ENCODE peak calls at places on chromosomes 11 and 22, in six cellular contexts. Y, K, B, H, T and L are unnamed samples.
A peak's percentile ranks its signal among the peaks of the same experiment; 100 is the strongest.

GRCh38 chr11:72191961-72192381 is at the start of gene FOLR1:
- DNase-seq in Y (no peak), K (no peak), B (no peak), H (no peak), T (no peak), L (no peak)

GRCh38 chr22:22410121-22410520 is 98.4 kb downstream of the ZNF280B start:
- DNase-seq in Y (no peak), K (no peak), B (no peak), H (no peak), T (no peak), L (no peak)

GRCh38 chr11:63667993-63668392 is 3.2 kb downstream of the ATL3 start:
- DNase-seq in Y (no peak), K (no peak), B (peak; percentile 86), H (no peak), T (no peak), L (no peak)

GRCh38 chr11:61378713-61379313 is 13.6 kb upstream of the TMEM216 start:
- DNase-seq in Y (no peak), K (no peak), B (peak; percentile 93), H (no peak), T (no peak), L (no peak)

GRCh38 chr11:65059523-65059922 is 1.2 kb upstream of the NAALADL1 start:
- DNase-seq in Y (no peak), K (no peak), B (no peak), H (no peak), T (no peak), L (no peak)

GRCh38 chr11:67273260-67273990 is 7.2 kb downstream of the GRK2 start:
- DNase-seq in Y (no peak), K (no peak), B (no peak), H (no peak), T (no peak), L (peak; percentile 48)

GRCh38 chr22:44185237-44186120 is 4.8 kb downstream of the PARVG start:
- DNase-seq in Y (no peak), K (no peak), B (no peak), H (no peak), T (no peak), L (no peak)

GRCh38 chr22:50134481-50134880 is 36.0 kb upstream of the PANX2 start:
- DNase-seq in Y (no peak), K (no peak), B (no peak), H (no peak), T (no peak), L (no peak)

GRCh38 chr11:134944131-134944530 is 532.1 kb upstream of the B3GAT1 start:
- DNase-seq in Y (no peak), K (no peak), B (no peak), H (no peak), T (no peak), L (no peak)

GRCh38 chr11:86069408-86070086 is 663 bp upstream of the PICALM start:
- DNase-seq in Y (no peak), K (no peak), B (peak; percentile 91), H (no peak), T (no peak), L (no peak)

GRCh38 chr11:120306519-120307242 is 18.4 kb upstream of the TLCD5 start:
- DNase-seq in Y (no peak), K (no peak), B (peak; percentile 85), H (no peak), T (no peak), L (no peak)

GRCh38 chr22:37007666-37008065 is 11.6 kb downstream of the TST start:
- DNase-seq in Y (no peak), K (no peak), B (no peak), H (no peak), T (no peak), L (no peak)

GRCh38 chr11:128291043-128291442 is 296.3 kb downstream of the ETS1 start:
- DNase-seq in Y (no peak), K (no peak), B (no peak), H (no peak), T (no peak), L (no peak)

GRCh38 chr11:130904380-130904779 is 11.9 kb downstream of the SNX19 start:
- DNase-seq in Y (no peak), K (no peak), B (no peak), H (no peak), T (no peak), L (no peak)

GRCh38 chr11:120834686-120835225 is 189.1 kb upstream of the TBCEL start:
- DNase-seq in Y (no peak), K (no peak), B (no peak), H (no peak), T (no peak), L (no peak)

GRCh38 chr11:107040447-107041444 is 22.5 kb upstream of the GUCY1A2 start:
- DNase-seq in Y (no peak), K (no peak), B (peak; percentile 12), H (no peak), T (no peak), L (no peak)

GRCh38 chr11:61004037-61004641 is 32.7 kb downstream of the CD6 start:
- DNase-seq in Y (peak; percentile 53), K (no peak), B (no peak), H (peak; percentile 74), T (no peak), L (peak; percentile 21)

GRCh38 chr11:74418509-74418895 is 20.3 kb upstream of the PGM2L1 start:
- DNase-seq in Y (no peak), K (no peak), B (peak; percentile 61), H (peak; percentile 13), T (no peak), L (no peak)

GRCh38 chr11:2825886-2826678 is 59.5 kb downstream of the CDKN1C start:
- DNase-seq in Y (no peak), K (no peak), B (peak; percentile 88), H (no peak), T (no peak), L (no peak)

GRCh38 chr22:45731798-45732495 is 60.3 kb downstream of the ATXN10 start:
- DNase-seq in Y (no peak), K (no peak), B (no peak), H (no peak), T (no peak), L (no peak)

GRCh38 chr11:35682230-35683195 is 19.9 kb downstream of the TRIM44 start:
- DNase-seq in Y (no peak), K (no peak), B (no peak), H (peak; percentile 87), T (no peak), L (peak; percentile 52)

GRCh38 chr11:46901156-46901555 is 17.2 kb downstream of the LRP4 start:
- DNase-seq in Y (no peak), K (no peak), B (no peak), H (no peak), T (no peak), L (peak; percentile 57)

GRCh38 chr11:57214494-57214893 is 22.6 kb downstream of the APLNR start:
- DNase-seq in Y (no peak), K (no peak), B (peak; percentile 71), H (no peak), T (no peak), L (no peak)

GRCh38 chr11:86676533-86677154 is 4.2 kb upstream of the ME3 start:
- DNase-seq in Y (no peak), K (no peak), B (no peak), H (no peak), T (no peak), L (peak; percentile 50)

GRCh38 chr11:69666752-69667536 is 8.2 kb downstream of the LTO1 start:
- DNase-seq in Y (no peak), K (no peak), B (no peak), H (no peak), T (no peak), L (no peak)